ENCODE peak calls at places on chromosome 10, in four cellular contexts. Y is small intestine; M is GM12865; Z is activated T-cell treated with anti-CD3 and anti-CD28 coated beads, Interleukin-2, amount 50 U/mL, for 48 hours. F is an unnamed sample.
A peak's percentile ranks its signal among the peaks of the same experiment; 100 is the strongest.

GRCh38 chr10:70758757-70759514 is 26.2 kb downstream of the TBATA start:
- DNase-seq in Z (peak; percentile 77), M (peak; percentile 67), Y (peak; percentile 75), F (peak; percentile 77)

GRCh38 chr10:21953585-21954057 is 49.9 kb downstream of the DNAJC1 start:
- DNase-seq in Z (no peak), M (peak; percentile 56), Y (peak; percentile 16), F (no peak)

GRCh38 chr10:129375912-129376311 is 91.1 kb upstream of the MGMT start:
- DNase-seq in Y (no peak), M (no peak), Z (no peak), F (no peak)

GRCh38 chr10:72322280-72323058 is 32.2 kb downstream of the DNAJB12 start:
- DNase-seq in Z (peak; percentile 71), M (no peak), Y (no peak), F (no peak)

GRCh38 chr10:133231946-133232574 is 2.0 kb downstream of the UTF1 start:
- DNase-seq in Y (no peak), Z (no peak), M (no peak), F (no peak)

GRCh38 chr10:24451325-24451820 is 242.4 kb downstream of the KIAA1217 start:
- DNase-seq in M (no peak), Z (no peak), Y (no peak), F (no peak)

GRCh38 chr10:97584060-97584797 is at the start of gene HOGA1:
- DNase-seq in Z (no peak), Y (peak; percentile 24), M (peak; percentile 38), F (no peak)

GRCh38 chr10:79179404-79180309 is 110.9 kb downstream of the ZMIZ1 start:
- DNase-seq in M (no peak), Z (no peak), Y (no peak), F (no peak)

GRCh38 chr10:87842776-87843497 is 20.4 kb downstream of the KLLN start:
- DNase-seq in Z (no peak), M (no peak), Y (no peak), F (no peak)

GRCh38 chr10:79375321-79376077 is 28.2 kb downstream of the PPIF start:
- DNase-seq in M (no peak), Z (no peak), Y (no peak), F (no peak)

GRCh38 chr10:89332718-89333281 is 5.0 kb downstream of the IFIT3 start:
- DNase-seq in Y (peak; percentile 68), M (peak; percentile 84), Z (no peak), F (no peak)

GRCh38 chr10:122738031-122738430 is 38.4 kb upstream of the C10orf120 start:
- DNase-seq in Z (no peak), Y (no peak), M (no peak), F (no peak)

GRCh38 chr10:100347568-100348195 is 649 bp downstream of the SCD start:
- DNase-seq in Z (no peak), Y (no peak), M (no peak), F (no peak)

GRCh38 chr10:33327750-33328149 is 6.7 kb downstream of the NRP1 start:
- DNase-seq in Z (no peak), M (no peak), Y (no peak), F (no peak)

GRCh38 chr10:15419279-15419874 is 48.3 kb upstream of the FAM171A1 start:
- DNase-seq in M (peak; percentile 39), Y (peak; percentile 45), Z (peak; percentile 33), F (peak; percentile 47)

GRCh38 chr10:132595850-132596249 is 58.3 kb downstream of the INPP5A start:
- DNase-seq in Z (no peak), M (no peak), Y (no peak), F (no peak)

GRCh38 chr10:84140036-84140379 is 699 bp downstream of the GHITM start:
- DNase-seq in Y (no peak), M (peak; percentile 40), Z (no peak), F (no peak)

GRCh38 chr10:78624791-78625190 is 444.0 kb upstream of the ZMIZ1 start:
- DNase-seq in Y (no peak), M (no peak), Z (no peak), F (no peak)

GRCh38 chr10:67043041-67043440 is 117.2 kb downstream of the LRRTM3 start:
- DNase-seq in M (no peak), Y (no peak), Z (no peak), F (no peak)

GRCh38 chr10:62386401-62387320 is 12.5 kb downstream of the ZNF365 start:
- DNase-seq in Z (no peak), Y (no peak), M (no peak), F (no peak)

GRCh38 chr10:92691591-92692084 is 1.9 kb downstream of the HHEX start:
- DNase-seq in Y (no peak), Z (peak; percentile 47), M (no peak), F (peak; percentile 45)

GRCh38 chr10:31707578-31708411 is 220.8 kb downstream of the ARHGAP12 start:
- DNase-seq in Y (no peak), M (peak; percentile 92), Z (peak; percentile 73), F (peak; percentile 40)

GRCh38 chr10:24483701-24484100 is 240.0 kb downstream of the ARHGAP21 start:
- DNase-seq in Y (peak; percentile 96), M (peak; percentile 2), Z (peak; percentile 22), F (peak; percentile 81)

GRCh38 chr10:46310851-46311250 is 24.1 kb downstream of the ANTXRL start:
- DNase-seq in M (no peak), Y (no peak), Z (no peak), F (no peak)

GRCh38 chr10:36725581-36726520 is 399.5 kb upstream of the ANKRD30A start:
- DNase-seq in Z (no peak), Y (no peak), M (no peak), F (no peak)

GRCh38 chr10:128069351-128070051 is 56.7 kb downstream of the MKI67 start:
- DNase-seq in Z (peak; percentile 83), M (peak; percentile 86), Y (peak; percentile 76), F (peak; percentile 80)

GRCh38 chr10:42942279-42942932 is 134.5 kb upstream of the RET start:
- DNase-seq in Z (no peak), M (no peak), Y (no peak), F (no peak)

GRCh38 chr10:110003524-110003885 is 4.3 kb upstream of the ADD3 start:
- DNase-seq in Z (no peak), M (no peak), Y (no peak), F (no peak)

GRCh38 chr10:95880704-95881103 is 27.1 kb upstream of the CC2D2B start:
- DNase-seq in M (peak; percentile 61), Z (no peak), Y (no peak), F (no peak)

GRCh38 chr10:335151-335800 is 200.0 kb downstream of the ZMYND11 start:
- DNase-seq in Y (no peak), M (no peak), Z (no peak), F (no peak)

GRCh38 chr10:85993840-85994507 is 372.6 kb downstream of the GRID1 start:
- DNase-seq in Y (no peak), Z (no peak), M (no peak), F (no peak)

GRCh38 chr10:88958721-88959120 is 6.1 kb upstream of the ACTA2 start:
- DNase-seq in Y (no peak), Z (no peak), M (no peak), F (no peak)

GRCh38 chr10:101001225-101002035 is 1.8 kb downstream of the LZTS2 start:
- DNase-seq in Z (no peak), M (no peak), Y (peak; percentile 38), F (peak; percentile 81)

GRCh38 chr10:123351715-123352114 is 197.5 kb downstream of the BUB3 start:
- DNase-seq in Y (no peak), Z (no peak), M (no peak), F (no peak)

GRCh38 chr10:75062191-75062849 is 49.1 kb upstream of the SAMD8 start:
- DNase-seq in Y (no peak), M (peak; percentile 59), Z (no peak), F (no peak)

GRCh38 chr10:12504176-12504575 is 154.8 kb downstream of the CAMK1D start:
- DNase-seq in Z (no peak), Y (no peak), M (no peak), F (no peak)

GRCh38 chr10:57948796-57949195 is 318.9 kb downstream of the IPMK start:
- DNase-seq in M (no peak), Z (no peak), Y (no peak), F (no peak)

GRCh38 chr10:51937313-51937712 is 237.9 kb upstream of the CSTF2T start:
- DNase-seq in Z (no peak), Y (no peak), M (no peak), F (no peak)

F was measured in transverse colon.